ENCODE peak calls at places on chromosomes 4 and X, in six cellular contexts. V is NCI-H1417 treated with DMSO at 0.1 percent for 48 hours; Y is HT1080; N is progenitor cell of endocrine pancreas; C is stimulated activated CD4-positive, alpha-beta T cell treated with anti-CD3 and anti-CD28 coated beads, Interleukin-15, amount 100 ng/mL, for 1 hour; A is NCI-H446. W is an unnamed sample.

GRCh38 chr4:40984051-40984450 is 230.3 kb downstream of the APBB2 start:
- DNase-seq in A (no peak), Y (no peak), C (no peak), N (no peak), V (no peak), W (no peak)

GRCh38 chr4:14096406-14096965 is 469.0 kb upstream of the BOD1L1 start:
- DNase-seq in Y (no peak), A (no peak), N (no peak), V (no peak), C (no peak), W (no peak)

GRCh38 chr4:159175165-159175988 is 72.5 kb downstream of the RAPGEF2 start:
- DNase-seq in C (peak), N (peak), Y (peak), V (peak), A (peak), W (no peak)

GRCh38 chrX:130726661-130727060 is 176.3 kb downstream of the ENOX2 start:
- DNase-seq in N (no peak), V (no peak), Y (peak), A (no peak), C (no peak), W (no peak)

GRCh38 chrX:135596495-135596894 is 76.0 kb downstream of the INTS6L start:
- DNase-seq in C (peak), A (peak), N (peak), Y (peak), V (no peak), W (no peak)

GRCh38 chrX:149803458-149804062 is 21.8 kb downstream of the MAGEA9 start:
- DNase-seq in C (no peak), V (no peak), Y (no peak), A (no peak), N (no peak), W (no peak)

GRCh38 chr4:54837576-54838140 is 179.9 kb downstream of the KIT start:
- DNase-seq in A (no peak), V (no peak), Y (no peak), C (no peak), N (no peak), W (no peak)

GRCh38 chr4:118849867-118850812 is 14.2 kb upstream of the SEC24D start:
- DNase-seq in A (no peak), N (no peak), Y (peak), V (no peak), C (no peak), W (no peak)

GRCh38 chrX:54824722-54825121 is 17.2 kb downstream of the MAGED2 start:
- DNase-seq in N (no peak), A (no peak), V (no peak), C (no peak), Y (no peak), W (no peak)

GRCh38 chr4:152591361-152591760 is 55.5 kb upstream of the FBXW7 start:
- DNase-seq in N (peak), C (peak), V (no peak), Y (no peak), A (peak), W (no peak)

GRCh38 chr4:86970447-86971354 is 35.9 kb downstream of the AFF1 start:
- DNase-seq in C (no peak), N (no peak), V (no peak), Y (no peak), A (peak), W (no peak)

GRCh38 chr4:6739920-6740319 is 23.9 kb downstream of the BLOC1S4 start:
- DNase-seq in C (no peak), V (no peak), A (no peak), N (no peak), Y (no peak), W (no peak)

GRCh38 chrX:111914398-111915092 is 38.6 kb downstream of the TRPC5OS start:
- DNase-seq in C (no peak), N (no peak), Y (peak), A (no peak), V (no peak), W (no peak)

GRCh38 chr4:53313510-53313909 is 52.4 kb downstream of the SCFD2 start:
- DNase-seq in C (no peak), Y (peak), N (no peak), V (no peak), A (peak), W (no peak)

GRCh38 chr4:41256131-41256739 is 493 bp upstream of the UCHL1 start:
- DNase-seq in A (no peak), V (peak), Y (no peak), C (no peak), N (no peak), W (no peak)

GRCh38 chrX:48715876-48716502 is 19.5 kb downstream of the SUV39H1 start:
- DNase-seq in Y (no peak), N (no peak), C (no peak), V (no peak), A (no peak), W (no peak)

GRCh38 chr4:13989496-13989895 is 362.0 kb upstream of the BOD1L1 start:
- DNase-seq in Y (peak), N (no peak), V (no peak), C (no peak), A (no peak), W (no peak)

GRCh38 chr4:26839534-26839951 is 21.1 kb upstream of the STIM2 start:
- DNase-seq in Y (peak), A (peak), C (no peak), N (no peak), V (no peak), W (no peak)

GRCh38 chrX:135087867-135088266 is 32.5 kb downstream of the ETDB start:
- DNase-seq in V (no peak), C (no peak), Y (no peak), A (peak), N (no peak), W (no peak)

GRCh38 chr4:25180524-25181131 is 20.4 kb upstream of the SEPSECS start:
- DNase-seq in C (no peak), Y (peak), A (peak), V (no peak), N (no peak), W (no peak)

GRCh38 chrX:19990225-19990518 is 689 bp downstream of the BCLAF3 start:
- DNase-seq in Y (peak), A (no peak), V (no peak), C (peak), N (no peak), W (no peak)

GRCh38 chr4:77579406-77580076 is 26.1 kb upstream of the CXCL13 start:
- DNase-seq in V (no peak), A (no peak), Y (peak), C (no peak), N (no peak), W (no peak)

GRCh38 chr4:185656467-185656890 is 121.2 kb upstream of the PDLIM3 start:
- DNase-seq in C (no peak), A (no peak), N (no peak), V (no peak), Y (no peak), W (no peak)

GRCh38 chrX:134622056-134622812 is 36.0 kb downstream of the PLAC1 start:
- DNase-seq in Y (peak), V (no peak), C (no peak), N (no peak), A (peak), W (no peak)

GRCh38 chrX:153454901-153455550 is 9.2 kb upstream of the TREX2 start:
- DNase-seq in C (no peak), Y (no peak), N (no peak), V (no peak), A (no peak), W (no peak)

GRCh38 chrX:109934434-109934833 is 68.5 kb upstream of the TMEM164 start:
- DNase-seq in A (no peak), Y (no peak), C (no peak), V (no peak), N (no peak), W (no peak)

GRCh38 chrX:133366735-133367134 is 48.6 kb downstream of the GPC4 start:
- DNase-seq in Y (no peak), V (no peak), N (no peak), C (no peak), A (no peak), W (no peak)

GRCh38 chr4:109406337-109406931 is 27.2 kb upstream of the SEC24B start:
- DNase-seq in V (no peak), Y (peak), N (no peak), A (peak), C (no peak), W (no peak)